ENCODE peak calls at places on chromosomes 13 and 19, in eight cellular contexts. W, N, J, Q, O, R, S and C are unnamed samples.

GRCh38 chr13:71864981-71865857 is 1.8 kb downstream of the DACH1 start:
- DNase-seq in W (peak), N (peak), J (no peak), Q (no peak), O (no peak), R (no peak), S (no peak), C (peak)

GRCh38 chr13:65864039-65864438 is 1366.1 kb downstream of the PCDH9 start:
- DNase-seq in W (no peak), N (no peak), J (no peak), Q (no peak), O (no peak), R (no peak), S (no peak), C (no peak)

GRCh38 chr19:33370783-33371182 is 2.7 kb upstream of the CEBPG start:
- DNase-seq in W (no peak), N (no peak), J (no peak), Q (no peak), O (no peak), R (no peak), S (peak), C (no peak)

GRCh38 chr13:84867246-84867645 is 932.0 kb downstream of the SLITRK6 start:
- DNase-seq in W (no peak), N (no peak), J (no peak), Q (no peak), O (no peak), R (no peak), S (peak), C (no peak)

GRCh38 chr19:2624537-2625091 is 77.9 kb downstream of the GNG7 start:
- DNase-seq in W (no peak), N (peak), J (no peak), Q (no peak), O (no peak), R (no peak), S (no peak), C (no peak)

GRCh38 chr19:694481-695349 is 537 bp downstream of the PRSS57 start:
- DNase-seq in W (no peak), N (no peak), J (no peak), Q (no peak), O (no peak), R (no peak), S (no peak), C (no peak)

GRCh38 chr13:77509221-77509620 is 26.3 kb upstream of the SCEL start:
- DNase-seq in W (no peak), N (no peak), J (peak), Q (no peak), O (no peak), R (no peak), S (peak), C (no peak)

GRCh38 chr13:48120246-48120645 is 25.3 kb upstream of the MED4 start:
- DNase-seq in W (no peak), N (no peak), J (no peak), Q (no peak), O (no peak), R (no peak), S (no peak), C (no peak)

GRCh38 chr13:111911754-111912452 is 155.0 kb upstream of the SOX1 start:
- DNase-seq in W (peak), N (no peak), J (no peak), Q (peak), O (no peak), R (no peak), S (no peak), C (no peak)

GRCh38 chr13:40457844-40458243 is 208.6 kb downstream of the FOXO1 start:
- DNase-seq in W (no peak), N (no peak), J (no peak), Q (no peak), O (no peak), R (no peak), S (no peak), C (no peak)

GRCh38 chr13:75255159-75255558 is 226.8 kb downstream of the TBC1D4 start:
- DNase-seq in W (no peak), N (no peak), J (no peak), Q (no peak), O (no peak), R (no peak), S (no peak), C (no peak)

GRCh38 chr13:31476753-31477152 is 262.6 kb upstream of the RXFP2 start:
- DNase-seq in W (no peak), N (no peak), J (peak), Q (no peak), O (no peak), R (no peak), S (no peak), C (no peak)

GRCh38 chr13:95677564-95678386 is 836 bp downstream of the DNAJC3 start:
- DNase-seq in W (no peak), N (no peak), J (peak), Q (no peak), O (no peak), R (no peak), S (peak), C (no peak)

GRCh38 chr13:78241278-78241919 is 322.8 kb upstream of the EDNRB start:
- DNase-seq in W (peak), N (peak), J (peak), Q (peak), O (no peak), R (no peak), S (peak), C (peak)

GRCh38 chr19:33241530-33242101 is 16.0 kb upstream of the SLC7A10 start:
- DNase-seq in W (no peak), N (peak), J (peak), Q (no peak), O (no peak), R (no peak), S (peak), C (no peak)

GRCh38 chr13:72696590-72696989 is 30.8 kb downstream of the MZT1 start:
- DNase-seq in W (no peak), N (no peak), J (peak), Q (no peak), O (no peak), R (no peak), S (peak), C (no peak)

GRCh38 chr13:25846227-25846984 is 205.4 kb downstream of the SHISA2 start:
- DNase-seq in W (no peak), N (no peak), J (no peak), Q (no peak), O (no peak), R (no peak), S (peak), C (no peak)

GRCh38 chr13:32917504-32917903 is 98.7 kb upstream of the KL start:
- DNase-seq in W (no peak), N (no peak), J (peak), Q (no peak), O (no peak), R (no peak), S (peak), C (no peak)

GRCh38 chr19:41303941-41304340 is 6.0 kb upstream of the CCDC97 start:
- DNase-seq in W (no peak), N (no peak), J (no peak), Q (no peak), O (no peak), R (no peak), S (no peak), C (no peak)

GRCh38 chr13:79995334-79995733 is 345.6 kb downstream of the SPRY2 start:
- DNase-seq in W (no peak), N (no peak), J (peak), Q (no peak), O (no peak), R (no peak), S (peak), C (no peak)

GRCh38 chr19:45917421-45918091 is 3.0 kb upstream of the NANOS2 start:
- DNase-seq in W (no peak), N (no peak), J (no peak), Q (no peak), O (no peak), R (no peak), S (no peak), C (no peak)

GRCh38 chr13:20412761-20413355 is 112.8 kb downstream of the CRYL1 start:
- DNase-seq in W (no peak), N (no peak), J (no peak), Q (no peak), O (no peak), R (no peak), S (peak), C (no peak)

GRCh38 chr13:38766799-38767198 is 79.9 kb downstream of the FREM2 start:
- DNase-seq in W (no peak), N (no peak), J (no peak), Q (no peak), O (no peak), R (no peak), S (no peak), C (no peak)

GRCh38 chr19:4695224-4695731 is 25.1 kb upstream of the MYDGF start:
- DNase-seq in W (no peak), N (peak), J (no peak), Q (no peak), O (no peak), R (no peak), S (no peak), C (no peak)

GRCh38 chr19:7196721-7197168 is 97.5 kb downstream of the INSR start:
- DNase-seq in W (no peak), N (peak), J (peak), Q (no peak), O (no peak), R (no peak), S (no peak), C (no peak)

GRCh38 chr13:50167224-50167947 is 152.1 kb downstream of the KCNRG start:
- DNase-seq in W (no peak), N (no peak), J (no peak), Q (no peak), O (no peak), R (no peak), S (no peak), C (no peak)

GRCh38 chr13:53301449-53301848 is 272.8 kb downstream of the OLFM4 start:
- DNase-seq in W (no peak), N (no peak), J (no peak), Q (no peak), O (no peak), R (no peak), S (no peak), C (no peak)

GRCh38 chr13:108213946-108214345 is 1.4 kb downstream of the LIG4 start:
- DNase-seq in W (no peak), N (no peak), J (peak), Q (peak), O (no peak), R (no peak), S (peak), C (no peak)

GRCh38 chr13:30679483-30680330 is 55.6 kb upstream of the ALOX5AP start:
- DNase-seq in W (peak), N (no peak), J (peak), Q (no peak), O (no peak), R (no peak), S (peak), C (no peak)

GRCh38 chr19:7575426-7576040 is 20.1 kb upstream of the CAMSAP3 start:
- DNase-seq in W (no peak), N (no peak), J (peak), Q (no peak), O (no peak), R (no peak), S (peak), C (no peak)

GRCh38 chr13:54110597-54110996 is 1082.0 kb downstream of the OLFM4 start:
- DNase-seq in W (no peak), N (no peak), J (no peak), Q (no peak), O (no peak), R (no peak), S (no peak), C (no peak)

GRCh38 chr19:28594737-28595136 is 618.2 kb downstream of the UQCRFS1 start:
- DNase-seq in W (no peak), N (no peak), J (no peak), Q (no peak), O (no peak), R (no peak), S (no peak), C (no peak)